ENCODE peak calls at places on chromosomes 11 and 22, in eight cellular contexts. K is T-helper 17 cell; D is colonic mucosa; W is activated CD4-positive, CD25-positive, alpha-beta regulatory T cell treated with anti-CD3 and anti-CD28 coated beads, Interleukin-2, amount 50 U/mL, for 72 hours; S is NCI-H748 treated with DMSO at 0.1 percent for 48 hours; L is RCC 7860; P is hepatic stellate cell; X is NCI-H1930. Z is an unnamed sample.

GRCh38 chr11:70727899-70728620 is 329.7 kb downstream of the CTTN start:
- DNase-seq in X (no peak), S (peak), P (no peak), L (no peak), K (no peak), W (no peak), D (no peak), Z (no peak)

GRCh38 chr11:122258446-122258994 is 142.5 kb upstream of the BLID start:
- DNase-seq in X (no peak), S (no peak), K (no peak), D (no peak), W (no peak), P (no peak), L (no peak), Z (no peak)

GRCh38 chr11:115919341-115920086 is 415.3 kb upstream of the CADM1 start:
- DNase-seq in S (no peak), K (no peak), X (no peak), W (no peak), D (no peak), L (peak), P (no peak), Z (no peak)

GRCh38 chr11:57662893-57663292 is 5.0 kb upstream of the ZDHHC5 start:
- DNase-seq in S (no peak), P (no peak), L (no peak), W (no peak), X (no peak), D (no peak), K (no peak), Z (no peak)

GRCh38 chr22:26394787-26395186 is 34.3 kb upstream of the ASPHD2 start:
- DNase-seq in P (no peak), W (no peak), K (no peak), X (no peak), S (peak), L (no peak), D (no peak), Z (no peak)

GRCh38 chr11:106470230-106470629 is 392.8 kb downstream of the AASDHPPT start:
- DNase-seq in P (no peak), K (no peak), S (no peak), W (no peak), X (no peak), D (no peak), L (no peak), Z (no peak)

GRCh38 chr22:25754527-25755202 is 12.7 kb downstream of the MYO18B start:
- DNase-seq in P (no peak), X (no peak), L (no peak), D (no peak), W (no peak), K (no peak), S (no peak), Z (no peak)

GRCh38 chr11:120839846-120840402 is 184.0 kb upstream of the TBCEL start:
- DNase-seq in X (no peak), P (no peak), D (no peak), W (no peak), L (no peak), S (no peak), K (no peak), Z (no peak)

GRCh38 chr22:30634477-30635233 is 926 bp upstream of the SLC35E4 start:
- DNase-seq in D (peak), L (peak), S (peak), X (peak), P (peak), K (peak), W (peak), Z (peak)

GRCh38 chr11:9982796-9983579 is 311.0 kb downstream of the SBF2 start:
- DNase-seq in X (no peak), K (no peak), D (peak), S (no peak), W (no peak), P (no peak), L (no peak), Z (no peak)

GRCh38 chr11:1852885-1853284 is at the start of gene LSP1:
- DNase-seq in W (peak), D (no peak), S (no peak), X (no peak), L (no peak), P (no peak), K (peak), Z (peak)

GRCh38 chr11:2990617-2991476 is 1.3 kb downstream of the NAP1L4 start:
- DNase-seq in K (no peak), S (no peak), X (no peak), W (peak), P (no peak), D (peak), L (no peak), Z (no peak)

GRCh38 chr11:40328890-40329617 is 1130.4 kb downstream of the LRRC4C start:
- DNase-seq in L (peak), P (peak), X (no peak), D (peak), K (no peak), W (no peak), S (no peak), Z (no peak)